ENCODE peak calls at places on chromosomes 5 and 9, in six cellular contexts. C is HepG2, S is heart left ventricle, D is lower lobe of right lung, V is brain microvascular endothelial cell, Q is cardiac muscle cell. O is an unnamed sample. For H3K27me3, the result is how much of the 10 kb centered on the place peaks cover.

GRCh38 chr9:123448247-123448646 is 92.2 kb downstream of the CRB2 start:
- DNase-seq in S (no peak), V (no peak), Q (no peak), D (no peak), C (no peak), O (no peak)

GRCh38 chr9:130298663-130299279 is 33.2 kb downstream of the HMCN2 start:
- DNase-seq in Q (no peak), S (peak), C (peak), D (peak), V (no peak), O (no peak)

GRCh38 chr5:114192108-114192507 is 169.8 kb upstream of the KCNN2 start:
- DNase-seq in Q (no peak), S (no peak), D (no peak), V (peak), C (no peak), O (no peak)

GRCh38 chr9:132099741-132100407 is 20.2 kb upstream of the MED27 start:
- DNase-seq in Q (no peak), C (no peak), V (no peak), D (no peak), S (no peak), O (no peak)

GRCh38 chr5:146218163-146218562 is 14.8 kb downstream of the RBM27 start:
- DNase-seq in V (no peak), Q (no peak), C (no peak), D (no peak), S (no peak), O (no peak)

GRCh38 chr5:76696254-76696653 is 19.7 kb upstream of the F2R start:
- DNase-seq in V (no peak), D (no peak), Q (no peak), S (no peak), C (no peak), O (no peak)

GRCh38 chr5:130164966-130165365 is 260.7 kb downstream of the CHSY3 start:
- DNase-seq in S (no peak), C (no peak), Q (peak), V (peak), D (no peak), O (no peak)

GRCh38 chr5:57749396-57749795 is 266.8 kb upstream of the ACTBL2 start:
- DNase-seq in V (no peak), C (no peak), Q (peak), S (no peak), D (no peak), O (no peak)

GRCh38 chr5:133241179-133241728 is 189.4 kb downstream of the HSPA4 start:
- DNase-seq in S (no peak), V (no peak), C (no peak), D (no peak), Q (no peak), O (no peak)

GRCh38 chr9:112894031-112894430 is 3.4 kb upstream of the SLC46A2 start:
- DNase-seq in S (no peak), D (no peak), C (no peak), Q (peak), V (peak), O (no peak)

GRCh38 chr9:581673-582497 is 259.6 kb upstream of the DMRT1 start:
- DNase-seq in Q (no peak), S (no peak), C (peak), D (no peak), V (no peak), O (no peak)

GRCh38 chr5:31478901-31479300 is 53.0 kb downstream of the DROSHA start:
- DNase-seq in V (no peak), C (no peak), Q (peak), D (no peak), S (no peak), O (no peak)

GRCh38 chr9:114283551-114284111 is 39.3 kb upstream of the ORM1 start:
- DNase-seq in Q (no peak), V (no peak), C (no peak), S (peak), D (peak), O (peak)

GRCh38 chr5:29351170-29351569 is 1842.3 kb upstream of the CDH6 start:
- DNase-seq in V (no peak), C (no peak), S (no peak), D (no peak), Q (no peak), O (no peak)

GRCh38 chr9:126386088-126386487 is 59.5 kb downstream of the MVB12B start:
- DNase-seq in V (no peak), S (no peak), C (peak), D (no peak), Q (peak), O (no peak)

GRCh38 chr9:80467632-80468031 is 895.9 kb downstream of the TLE4 start:
- DNase-seq in D (no peak), Q (peak), S (no peak), C (no peak), V (peak), O (no peak)

GRCh38 chr5:72788851-72789505 is 27.5 kb upstream of the TNPO1 start:
- DNase-seq in Q (no peak), V (peak), D (no peak), C (peak), S (no peak), O (no peak)

GRCh38 chr9:84278131-84278530 is 62.4 kb downstream of the SLC28A3 start:
- DNase-seq in C (no peak), V (peak), S (no peak), D (no peak), Q (peak), O (no peak)

GRCh38 chr5:97629281-97629680 is 446.2 kb upstream of the RIOK2 start:
- DNase-seq in Q (peak), C (no peak), D (no peak), S (peak), V (peak), O (no peak)

GRCh38 chr9:76092572-76092971 is 202.1 kb downstream of the PCSK5 start:
- DNase-seq in V (no peak), C (no peak), Q (peak), D (no peak), S (no peak), O (no peak)

GRCh38 chr5:40198736-40199135 is 481.0 kb upstream of the PTGER4 start:
- DNase-seq in D (no peak), S (no peak), V (peak), C (no peak), Q (peak), O (no peak)

GRCh38 chr9:26054600-26055516 is 376.6 kb upstream of the TUSC1 start:
- DNase-seq in C (no peak), D (no peak), S (no peak), V (peak), Q (no peak), O (no peak)

GRCh38 chr9:69276775-69277174 is 48.2 kb upstream of the ENTREP1 start:
- DNase-seq in S (peak), D (peak), Q (peak), V (peak), C (no peak), O (no peak)

GRCh38 chr5:177440211-177440989 is 6.2 kb upstream of the PRR7 start:
- DNase-seq in S (no peak), D (no peak), C (no peak), V (no peak), Q (no peak), O (no peak)

GRCh38 chr5:4387295-4387694 is 752.8 kb upstream of the ADAMTS16 start:
- DNase-seq in S (no peak), V (no peak), Q (peak), C (no peak), D (no peak), O (no peak)

GRCh38 chr5:116442095-116442534 is 132.5 kb downstream of the SEMA6A start:
- DNase-seq in S (peak), C (no peak), V (no peak), D (no peak), Q (peak), O (no peak)

GRCh38 chr9:119736478-119737454 is 367.5 kb upstream of the BRINP1 start:
- DNase-seq in Q (no peak), C (no peak), S (no peak), V (no peak), D (no peak), O (no peak)

GRCh38 chr5:16539169-16539666 is 73.6 kb upstream of the ZNF622 start:
- DNase-seq in C (peak), V (peak), S (peak), D (no peak), Q (peak), O (peak)

GRCh38 chr5:143140492-143141231 is 262.8 kb downstream of the NR3C1 start:
- DNase-seq in Q (no peak), C (no peak), S (no peak), D (peak), V (no peak), O (no peak)

GRCh38 chr5:65075623-65076250 is 307.0 kb downstream of the CWC27 start:
- DNase-seq in Q (no peak), C (no peak), D (no peak), V (no peak), S (no peak), O (no peak)

GRCh38 chr5:115423541-115423940 is 121.0 kb downstream of the FEM1C start:
- DNase-seq in V (peak), S (peak), Q (peak), C (no peak), D (peak), O (no peak)

GRCh38 chr5:83097582-83098265 is 20.4 kb downstream of the XRCC4 start:
- DNase-seq in Q (peak), V (no peak), D (no peak), C (no peak), S (no peak), O (no peak)

GRCh38 chr5:149073217-149073616 is 10.4 kb upstream of the SH3TC2 start:
- DNase-seq in S (no peak), Q (no peak), C (no peak), D (no peak), V (no peak), O (no peak)

GRCh38 chr5:1796371-1797108 is 3.1 kb downstream of the MRPL36 start:
- DNase-seq in S (no peak), C (no peak), D (no peak), V (no peak), Q (no peak), O (no peak)

GRCh38 chr5:16807475-16807874 is 128.6 kb downstream of the MYO10 start:
- DNase-seq in D (no peak), Q (no peak), V (no peak), S (no peak), C (no peak), O (no peak)

GRCh38 chr5:132491368-132492364 is 1.1 kb upstream of the IRF1 start:
- DNase-seq in S (no peak), C (no peak), V (no peak), Q (no peak), D (no peak), O (peak)

GRCh38 chr5:160165137-160166068 is 46.2 kb upstream of the PWWP2A start:
- DNase-seq in C (peak), D (peak), S (peak), Q (peak), V (peak), O (peak)

GRCh38 chr5:171646338-171647042 is 139.1 kb upstream of the SMIM23 start:
- DNase-seq in D (no peak), V (no peak), C (no peak), S (no peak), Q (no peak), O (no peak)

DNA sequence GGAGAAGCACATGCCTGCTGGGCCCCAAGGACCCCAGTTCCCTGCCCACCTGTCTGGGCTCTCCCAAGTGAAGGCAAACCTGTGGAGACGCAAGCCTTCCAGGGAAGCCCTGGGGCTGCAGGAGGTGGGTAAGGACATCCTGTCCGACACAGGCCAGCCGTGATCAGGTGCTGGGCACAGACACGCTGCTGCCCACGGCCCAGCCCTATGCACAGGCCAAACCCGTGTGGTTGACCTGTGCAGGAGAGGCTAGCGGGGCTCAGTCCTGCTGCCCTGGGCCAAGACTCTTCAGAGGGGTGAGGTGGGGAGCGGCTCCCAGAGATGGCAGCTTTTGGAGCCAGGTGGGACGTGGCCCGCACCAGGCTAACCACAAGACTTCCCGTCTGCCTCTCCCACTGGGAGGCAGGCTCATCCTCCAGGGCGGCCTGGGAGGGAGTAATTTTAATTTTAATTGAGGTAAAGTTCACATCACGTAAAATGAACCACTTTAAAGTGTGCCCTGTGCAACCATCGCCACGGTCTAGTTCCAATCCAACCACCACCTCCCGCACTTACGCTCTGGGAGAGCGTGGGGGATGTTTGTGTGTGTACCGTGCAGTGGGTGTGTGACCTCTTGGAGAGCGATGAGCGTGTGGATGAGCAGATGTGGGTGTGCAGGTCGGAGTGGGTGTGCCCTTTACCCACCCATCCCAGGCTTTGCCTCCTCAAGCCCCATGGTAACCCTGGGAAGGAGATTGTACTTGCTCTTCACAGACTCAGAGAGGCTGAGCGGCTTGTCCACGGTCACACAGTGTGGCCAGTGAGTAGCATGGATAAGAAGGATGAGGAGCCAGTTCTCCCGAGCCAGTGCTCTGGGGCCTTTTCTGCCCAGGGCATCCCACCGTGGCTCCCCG is 14.0 kb downstream of the LHX3 start:
- DNase-seq in Q (no peak), D (no peak), C (no peak), V (no peak), S (no peak), O (no peak)
- H3K27me3 ChIP-seq in Q (half or more), D (half or more), C (half or more), V (half or more), S (under half), O (under half)

GRCh38 chr9:19516348-19516747 is 107.5 kb downstream of the ACER2 start:
- DNase-seq in V (no peak), C (no peak), D (no peak), S (no peak), Q (no peak), O (no peak)

GRCh38 chr9:19513671-19514275 is 105.0 kb downstream of the ACER2 start:
- DNase-seq in Q (peak), C (no peak), S (no peak), V (no peak), D (no peak), O (no peak)

GRCh38 chr9:19511694-19512093 is 102.9 kb downstream of the ACER2 start:
- DNase-seq in V (no peak), S (no peak), D (no peak), Q (no peak), C (no peak), O (no peak)

GRCh38 chr9:19512432-19512831 is 103.6 kb downstream of the ACER2 start:
- DNase-seq in S (no peak), C (no peak), V (no peak), D (no peak), Q (no peak), O (no peak)

DNA sequence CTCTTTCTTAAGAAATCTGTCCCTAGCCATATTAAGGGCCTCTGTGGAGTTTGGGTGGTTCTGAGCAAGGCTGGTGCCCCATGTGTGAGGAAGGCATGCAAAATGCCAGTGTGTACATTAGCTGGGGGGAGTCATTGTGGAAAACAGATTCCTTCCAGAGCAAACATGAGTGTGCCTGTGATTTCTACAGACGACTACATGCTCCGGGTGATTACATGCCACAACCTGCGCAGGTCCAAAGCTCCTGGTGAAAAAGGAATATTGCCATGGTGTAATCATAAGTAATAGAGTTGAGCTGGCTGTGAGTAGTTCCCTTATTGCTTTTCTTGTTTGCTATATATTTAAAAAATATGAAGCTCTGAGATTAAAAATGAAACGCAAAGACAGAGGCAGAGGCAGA is 102.1 kb downstream of the ACER2 start:
- DNase-seq in S (no peak), C (no peak), Q (no peak), V (no peak), D (no peak), O (no peak)
- H3K4me3 ChIP-seq in S (no peak), C (no peak), Q (no peak), V (no peak), D (no peak), O (no peak)

DNA sequence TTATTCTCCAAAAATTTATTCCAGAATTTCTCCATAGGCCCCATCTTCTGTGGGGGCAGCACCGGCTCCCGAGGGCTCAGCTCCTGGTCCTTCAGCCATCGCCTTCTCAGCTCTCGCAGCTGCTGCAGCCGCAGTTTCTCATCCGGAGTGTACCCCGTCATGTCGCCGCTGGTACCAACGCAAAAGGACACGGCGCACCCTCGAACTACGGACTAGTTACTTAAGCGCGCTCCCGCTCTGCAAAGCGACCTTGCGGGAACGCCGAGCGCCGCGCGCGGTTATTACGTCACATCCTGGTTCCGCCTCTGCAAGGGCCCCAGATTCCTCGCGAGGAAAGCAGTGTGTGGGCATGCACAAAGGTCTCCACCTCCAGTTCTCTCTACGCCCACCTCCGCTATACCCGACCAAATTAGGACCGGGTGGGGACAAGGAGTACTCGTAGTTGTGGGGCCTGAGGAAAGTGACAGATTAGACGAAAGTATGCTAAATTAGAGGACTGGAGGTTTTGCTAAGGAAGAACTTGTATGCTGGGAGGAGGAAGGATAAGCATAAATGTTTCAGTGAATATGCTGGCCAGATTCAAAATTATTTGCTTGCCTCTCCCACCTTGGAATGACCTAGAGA is at the start of gene NDUFB6:
- DNase-seq in Q (peak), S (peak), V (peak), D (peak), C (peak), O (no peak)
- H3K27me3 ChIP-seq in Q (under half), S (under half), V (under half), D (under half), C (under half), O (under half)

GRCh38 chr9:20980713-20981481 is 50.5 kb downstream of the HACD4 start:
- DNase-seq in C (no peak), V (peak), D (no peak), Q (peak), S (no peak), O (no peak)

GRCh38 chr9:20985851-20986600 is 45.4 kb downstream of the HACD4 start:
- DNase-seq in C (no peak), S (no peak), D (no peak), Q (no peak), V (no peak), O (no peak)

GRCh38 chr9:20984471-20984870 is 47.0 kb downstream of the HACD4 start:
- DNase-seq in S (no peak), Q (peak), C (no peak), D (no peak), V (no peak), O (no peak)

DNA sequence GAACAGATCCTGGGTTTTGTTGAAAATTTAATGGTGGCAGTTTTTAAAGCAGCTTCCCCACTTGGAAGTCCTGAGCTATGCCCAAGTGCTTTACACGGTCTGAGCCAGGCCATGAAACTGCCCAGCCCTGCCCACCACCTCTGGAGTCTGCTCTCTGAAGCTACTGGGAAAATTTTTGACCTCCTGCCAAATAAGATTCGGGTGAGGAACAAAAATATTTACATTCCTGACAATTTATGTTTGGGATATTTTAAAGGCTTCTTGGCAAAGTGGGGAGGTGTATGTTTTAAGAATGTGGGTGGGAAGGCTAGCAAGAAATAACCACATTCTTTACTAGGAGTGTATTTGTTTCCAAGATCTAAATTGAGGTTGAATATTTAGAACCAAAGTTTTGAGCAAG is 50.0 kb downstream of the HACD4 start:
- DNase-seq in V (peak), Q (peak), S (no peak), D (peak), C (no peak), O (no peak)
- H3K4me3 ChIP-seq in V (no peak), Q (no peak), S (no peak), D (no peak), C (no peak), O (no peak)

GRCh38 chr9:95649801-95650213 is 133.0 kb upstream of the PTCH1 start:
- DNase-seq in V (no peak), Q (no peak), D (no peak), C (no peak), S (no peak), O (no peak)
- H3K27me3 ChIP-seq in V (under half), Q (under half), D (under half), C (under half), S (under half), O (under half)

O was measured in vagina.